ENCODE peak calls at places on chromosomes 16 and 17, in seven cellular contexts. H is H9, N is mesendoderm, G is neuronal stem cell, L is H1, C is trophoblast cell, V is IMR-90. Z is an unnamed sample.

GRCh38 chr17:78951967-78952551 is 26.9 kb upstream of the TIMP2 start:
- DNase-seq in V (peak), N (no peak), H (no peak), G (no peak), L (no peak), C (no peak), Z (peak)

GRCh38 chr16:72884037-72884436 is 163.9 kb downstream of the ZFHX3 start:
- DNase-seq in C (no peak), G (no peak), H (no peak), V (peak), L (no peak), N (no peak), Z (peak)

GRCh38 chr17:75590849-75591721 is 3.5 kb downstream of the MYO15B start:
- DNase-seq in V (no peak), L (no peak), C (no peak), N (no peak), G (no peak), H (peak), Z (no peak)

GRCh38 chr16:54282202-54282922 is 4.2 kb downstream of the IRX3 start:
- DNase-seq in N (peak), V (no peak), C (no peak), L (peak), G (peak), H (peak), Z (no peak)

GRCh38 chr17:67245073-67245693 is at the start of gene HELZ:
- DNase-seq in V (peak), L (peak), G (peak), N (peak), H (peak), C (peak), Z (peak)

GRCh38 chr17:38455288-38455915 is 27.1 kb downstream of the ARHGAP23 start:
- DNase-seq in L (no peak), V (no peak), C (peak), G (no peak), N (peak), H (peak), Z (peak)

GRCh38 chr17:73281926-73282325 is 20.2 kb upstream of the CPSF4L start:
- DNase-seq in H (no peak), N (no peak), G (no peak), V (no peak), L (no peak), C (no peak), Z (no peak)

GRCh38 chr16:3829631-3830536 is 50.6 kb downstream of the CREBBP start:
- DNase-seq in N (no peak), L (no peak), G (no peak), V (peak), C (no peak), H (no peak), Z (peak)

DNA sequence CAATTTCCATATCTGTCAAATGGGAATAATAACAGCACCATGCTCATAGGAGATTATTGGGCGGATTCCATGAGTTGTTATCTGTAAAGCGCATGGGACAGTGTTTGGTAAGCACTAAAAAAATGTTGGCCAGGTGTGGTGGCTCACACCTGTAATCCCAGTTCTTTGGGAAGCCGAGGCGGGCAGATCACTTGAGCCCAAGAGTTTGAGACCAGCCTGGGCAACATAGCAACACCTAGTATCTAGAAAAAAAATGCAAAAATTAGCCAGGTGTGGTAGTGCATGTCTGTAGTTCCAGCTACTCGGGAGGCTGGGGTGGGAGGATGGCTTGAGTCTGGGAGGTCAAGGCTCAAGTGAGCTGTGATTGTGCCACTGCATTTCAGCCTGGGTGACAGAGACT is 66.8 kb upstream of the NFAT5 start:
- DNase-seq in V (no peak), H (no peak), L (no peak), N (no peak), G (no peak), C (peak), Z (no peak)
- H3K9ac ChIP-seq in V (no peak), H (no peak), L (no peak), N (no peak), G (no peak), C (no peak), Z (no peak)

DNA sequence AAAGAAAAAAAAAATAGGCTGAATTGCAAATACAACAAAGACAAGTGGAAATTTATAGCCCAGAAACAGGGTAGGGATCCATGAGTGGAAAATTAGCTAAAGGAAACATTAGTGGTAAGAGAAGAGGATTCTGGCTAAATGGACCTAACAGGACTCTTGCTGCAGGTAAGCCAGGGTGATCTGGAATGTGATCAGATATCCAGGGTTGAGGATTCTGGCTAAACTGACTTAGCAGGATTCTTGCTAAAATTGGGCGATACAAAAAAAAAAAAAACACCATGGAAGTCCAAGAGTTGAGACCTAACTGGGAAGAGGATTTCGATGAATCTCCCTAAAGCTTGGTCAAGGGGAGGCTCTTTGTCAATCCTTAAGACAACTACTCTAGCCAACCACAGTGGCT is 61.7 kb upstream of the ATF7IP2 start:
- DNase-seq in G (no peak), H (no peak), C (no peak), N (no peak), V (no peak), L (no peak), Z (no peak)
- H2AK5ac ChIP-seq in G (no peak), H (no peak), C (no peak), N (no peak), V (no peak), L (no peak), Z (no peak)

DNA sequence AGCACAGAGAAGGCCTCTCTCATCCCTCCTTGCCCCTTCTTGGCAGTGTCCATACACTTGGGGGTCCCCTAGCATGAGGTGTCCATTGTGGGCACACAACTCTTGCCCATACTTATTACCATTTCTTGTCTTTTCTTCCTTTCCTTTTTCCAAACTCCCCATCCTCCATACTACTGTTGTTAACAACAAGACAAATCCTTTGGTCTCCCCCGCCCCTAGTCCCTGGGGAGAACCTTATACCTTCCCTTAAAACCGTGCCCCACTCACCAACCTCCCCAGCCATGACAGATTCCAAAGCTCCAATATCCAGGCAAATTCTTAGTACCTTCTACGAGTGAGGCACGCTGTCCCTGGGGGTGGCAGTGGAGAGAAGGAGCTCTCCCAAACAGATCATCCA is 82.9 kb downstream of the GAS7 start:
- DNase-seq in C (no peak), G (no peak), H (no peak), V (no peak), L (no peak), N (no peak), Z (no peak)
- H3K9ac ChIP-seq in C (no peak), G (no peak), H (no peak), V (no peak), L (no peak), N (no peak), Z (peak)

GRCh38 chr17:17476865-17477467 is at the start of gene MED9:
- DNase-seq in G (peak), C (peak), L (peak), V (peak), N (peak), H (peak), Z (peak)

GRCh38 chr17:17484451-17484899 is 7.7 kb downstream of the MED9 start:
- DNase-seq in G (no peak), C (no peak), H (no peak), V (peak), N (no peak), L (no peak), Z (peak)

GRCh38 chr17:17481860-17482259 is 5.1 kb downstream of the MED9 start:
- DNase-seq in C (no peak), N (no peak), H (no peak), G (no peak), L (no peak), V (no peak), Z (no peak)

GRCh38 chr17:17479209-17479608 is 2.4 kb downstream of the MED9 start:
- DNase-seq in L (no peak), N (no peak), C (no peak), V (no peak), H (no peak), G (no peak), Z (no peak)

GRCh38 chr17:17480593-17481148 is 3.9 kb downstream of the MED9 start:
- DNase-seq in N (no peak), C (no peak), L (no peak), H (no peak), G (no peak), V (no peak), Z (no peak)
- H2AK5ac ChIP-seq in N (no peak), C (no peak), L (no peak), H (no peak), G (no peak), V (no peak), Z (no peak)

DNA sequence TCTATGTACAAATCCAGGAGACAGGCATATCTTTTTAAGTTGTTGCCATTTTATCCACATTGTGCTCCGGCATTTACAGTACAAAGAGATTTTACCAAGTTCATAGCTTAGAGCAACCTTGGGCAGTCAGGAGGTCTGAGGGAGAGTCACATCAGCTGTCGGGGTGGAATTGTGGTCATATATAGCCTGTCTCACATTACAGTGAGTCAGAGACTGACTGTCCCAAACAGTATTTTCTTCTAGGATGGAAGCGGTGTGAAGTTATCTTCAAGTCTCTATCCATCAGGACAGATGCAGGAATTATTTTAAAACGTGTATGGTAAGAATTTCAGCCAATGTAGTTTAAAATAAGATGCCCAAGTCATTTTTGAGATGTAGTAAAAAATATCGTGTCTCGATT is 53.0 kb downstream of the GPRC5B start:
- DNase-seq in G (no peak), N (no peak), H (no peak), C (no peak), V (peak), L (no peak), Z (peak)
- H3K9ac ChIP-seq in G (no peak), N (no peak), H (no peak), C (no peak), V (no peak), L (no peak), Z (peak)

GRCh38 chr17:82534401-82534812 is 14.9 kb downstream of the FOXK2 start:
- DNase-seq in V (no peak), G (no peak), L (no peak), C (no peak), N (peak), H (no peak), Z (no peak)
- H2AK5ac ChIP-seq in V (peak), G (no peak), L (no peak), C (no peak), N (no peak), H (no peak), Z (no peak)

DNA sequence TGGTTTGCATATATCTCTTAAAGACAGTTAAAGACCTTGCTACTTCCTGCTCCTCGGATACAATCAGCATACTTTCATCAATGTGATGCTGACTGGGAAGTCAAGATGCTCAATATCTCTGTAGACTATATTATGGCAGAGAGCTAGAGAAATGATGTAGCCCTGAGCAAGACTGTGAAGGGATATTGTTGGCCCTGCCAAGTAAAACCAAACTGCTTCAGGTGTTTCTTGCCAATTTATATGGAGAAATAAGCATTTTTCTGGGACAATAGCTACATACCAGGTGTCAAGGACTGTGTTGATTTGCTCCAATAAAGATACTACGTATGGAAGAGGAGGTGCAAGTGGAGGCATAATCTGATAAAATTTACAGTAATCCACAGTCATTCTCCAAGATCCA is 4.7 kb upstream of the EFCAB5 start:
- DNase-seq in C (no peak), V (no peak), G (no peak), H (no peak), N (no peak), L (no peak), Z (no peak)
- H3K9ac ChIP-seq in C (no peak), V (no peak), G (no peak), H (no peak), N (no peak), L (no peak), Z (no peak)

DNA sequence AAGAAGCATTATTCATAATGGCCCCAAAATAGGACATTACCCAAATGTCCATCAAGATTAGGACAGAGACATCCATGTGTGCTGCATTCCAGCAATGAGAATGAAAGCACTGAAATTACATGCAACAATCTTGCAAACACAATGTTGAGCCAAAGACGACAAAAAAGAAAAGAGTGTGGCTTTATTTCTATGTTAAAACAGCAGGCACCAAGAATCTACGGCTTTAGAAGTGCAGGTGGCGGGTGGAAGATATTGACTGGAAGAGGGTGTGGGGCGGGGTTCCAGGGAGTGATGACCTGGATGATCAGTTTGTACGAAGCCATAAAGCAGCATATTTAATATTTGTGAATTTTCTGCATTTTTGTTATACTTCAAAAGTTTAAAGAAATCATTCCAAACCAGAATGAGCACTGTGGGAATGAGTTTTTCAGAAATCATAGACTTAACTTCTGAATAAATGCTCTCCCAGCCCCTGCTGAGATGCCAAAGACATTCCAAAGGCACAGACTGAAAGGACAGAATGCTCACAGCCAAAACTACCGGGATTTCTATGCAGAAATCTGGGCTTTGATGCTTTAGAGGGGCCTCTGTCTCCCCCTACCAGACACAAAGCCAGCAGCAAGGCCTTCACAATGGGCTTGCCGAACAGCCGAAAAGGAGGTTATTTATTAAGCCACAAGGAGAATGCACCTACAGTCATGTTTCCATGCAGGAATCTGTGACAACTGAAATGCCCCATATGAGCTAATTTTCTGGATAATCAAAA is 361.6 kb downstream of the GRIN2A start:
- DNase-seq in C (no peak), N (peak), H (peak), G (peak), V (no peak), L (no peak), Z (no peak)
- H2AK5ac ChIP-seq in C (no peak), N (no peak), H (no peak), G (no peak), V (no peak), L (peak), Z (no peak)

DNA sequence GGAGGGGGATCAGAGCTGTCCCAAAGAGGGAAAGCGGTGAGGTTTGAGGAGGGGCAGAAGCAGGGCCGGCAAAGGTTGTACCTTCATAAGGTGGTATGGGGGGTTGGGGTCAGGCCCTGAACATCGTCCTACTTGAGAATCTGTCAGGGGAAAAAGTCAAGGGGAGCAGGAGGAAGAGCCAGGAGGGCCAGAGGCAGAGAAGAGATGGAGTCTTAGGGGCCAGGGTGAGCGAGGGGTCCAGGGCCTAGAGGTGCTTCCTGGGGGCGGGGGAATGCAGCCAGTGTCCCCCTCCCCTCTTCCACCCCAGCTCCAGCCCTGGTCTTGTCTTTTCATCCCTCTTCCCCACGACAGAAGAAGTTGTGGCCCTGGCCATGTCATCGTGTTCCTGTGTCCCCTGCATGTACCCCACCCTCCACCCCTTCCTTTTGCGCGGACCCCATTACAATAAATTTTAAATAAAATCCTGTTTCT is 1.3 kb upstream of the PRRT2 start:
- DNase-seq in L (peak), C (no peak), G (no peak), V (no peak), H (peak), N (no peak), Z (no peak)
- H3K9ac ChIP-seq in L (no peak), C (no peak), G (peak), V (peak), H (no peak), N (peak), Z (peak)